ENCODE peak calls at places on chromosome 22, in nine cellular contexts. One of them, this sample, is unnamed.

GRCh38 chr22:36770116-36770945 is 5.6 kb downstream of the IFT27 start:
- DNase-seq in SW 1271: no peak
- DNase-seq in cardiac fibroblast: no peak
- DNase-seq in left cardiac atrium: no peak
- DNase-seq in ELF-1: peak
- DNase-seq in DMS79 treated with DMSO at 0.1 percent for 48 hours: no peak
- DNase-seq in cerebellar nuclear complex: no peak
- DNase-seq in stimulated activated CD4-positive, alpha-beta T cell treated with anti-CD3 and anti-CD28 coated beads, TNF-alpha, amount 100 ng/mL, for 48 hours: no peak
- DNase-seq in foreskin fibroblast: no peak
- DNase-seq in this sample: peak

GRCh38 chr22:49966716-49967332 is 6.3 kb downstream of the PIM3 start:
- DNase-seq in SW 1271: no peak
- DNase-seq in cardiac fibroblast: peak
- DNase-seq in left cardiac atrium: peak
- DNase-seq in ELF-1: peak
- DNase-seq in DMS79 treated with DMSO at 0.1 percent for 48 hours: no peak
- DNase-seq in cerebellar nuclear complex: no peak
- DNase-seq in stimulated activated CD4-positive, alpha-beta T cell treated with anti-CD3 and anti-CD28 coated beads, TNF-alpha, amount 100 ng/mL, for 48 hours: no peak
- DNase-seq in foreskin fibroblast: peak
- DNase-seq in this sample: no peak

GRCh38 chr22:25364281-25364680 is 144.8 kb downstream of the CRYBB2 start:
- DNase-seq in SW 1271: no peak
- DNase-seq in cardiac fibroblast: no peak
- DNase-seq in left cardiac atrium: no peak
- DNase-seq in ELF-1: no peak
- DNase-seq in DMS79 treated with DMSO at 0.1 percent for 48 hours: no peak
- DNase-seq in cerebellar nuclear complex: no peak
- DNase-seq in stimulated activated CD4-positive, alpha-beta T cell treated with anti-CD3 and anti-CD28 coated beads, TNF-alpha, amount 100 ng/mL, for 48 hours: no peak
- DNase-seq in foreskin fibroblast: no peak
- DNase-seq in this sample: peak

GRCh38 chr22:45478108-45478771 is 24.4 kb upstream of the FBLN1 start:
- DNase-seq in SW 1271: no peak
- DNase-seq in cardiac fibroblast: peak
- DNase-seq in left cardiac atrium: no peak
- DNase-seq in ELF-1: no peak
- DNase-seq in DMS79 treated with DMSO at 0.1 percent for 48 hours: no peak
- DNase-seq in cerebellar nuclear complex: no peak
- DNase-seq in stimulated activated CD4-positive, alpha-beta T cell treated with anti-CD3 and anti-CD28 coated beads, TNF-alpha, amount 100 ng/mL, for 48 hours: no peak
- DNase-seq in foreskin fibroblast: peak
- DNase-seq in this sample: no peak

GRCh38 chr22:36244522-36245391 is 5.4 kb upstream of the APOL2 start:
- DNase-seq in SW 1271: no peak
- DNase-seq in cardiac fibroblast: peak
- DNase-seq in left cardiac atrium: peak
- DNase-seq in ELF-1: no peak
- DNase-seq in DMS79 treated with DMSO at 0.1 percent for 48 hours: no peak
- DNase-seq in cerebellar nuclear complex: no peak
- DNase-seq in stimulated activated CD4-positive, alpha-beta T cell treated with anti-CD3 and anti-CD28 coated beads, TNF-alpha, amount 100 ng/mL, for 48 hours: no peak
- DNase-seq in foreskin fibroblast: peak
- DNase-seq in this sample: peak

GRCh38 chr22:20803696-20804324 is 29.9 kb downstream of the SERPIND1 start:
- DNase-seq in SW 1271: peak
- DNase-seq in cardiac fibroblast: peak
- DNase-seq in left cardiac atrium: no peak
- DNase-seq in ELF-1: peak
- DNase-seq in DMS79 treated with DMSO at 0.1 percent for 48 hours: no peak
- DNase-seq in cerebellar nuclear complex: no peak
- DNase-seq in stimulated activated CD4-positive, alpha-beta T cell treated with anti-CD3 and anti-CD28 coated beads, TNF-alpha, amount 100 ng/mL, for 48 hours: no peak
- DNase-seq in foreskin fibroblast: peak
- DNase-seq in this sample: no peak

GRCh38 chr22:32413715-32414114 is 1.7 kb upstream of the RTCB start:
- DNase-seq in SW 1271: no peak
- DNase-seq in cardiac fibroblast: peak
- DNase-seq in left cardiac atrium: no peak
- DNase-seq in ELF-1: no peak
- DNase-seq in DMS79 treated with DMSO at 0.1 percent for 48 hours: no peak
- DNase-seq in cerebellar nuclear complex: no peak
- DNase-seq in stimulated activated CD4-positive, alpha-beta T cell treated with anti-CD3 and anti-CD28 coated beads, TNF-alpha, amount 100 ng/mL, for 48 hours: no peak
- DNase-seq in foreskin fibroblast: peak
- DNase-seq in this sample: no peak

GRCh38 chr22:42760806-42761565 is 40.3 kb upstream of the A4GALT start:
- DNase-seq in SW 1271: no peak
- DNase-seq in cardiac fibroblast: no peak
- DNase-seq in left cardiac atrium: no peak
- DNase-seq in ELF-1: no peak
- DNase-seq in DMS79 treated with DMSO at 0.1 percent for 48 hours: no peak
- DNase-seq in cerebellar nuclear complex: no peak
- DNase-seq in stimulated activated CD4-positive, alpha-beta T cell treated with anti-CD3 and anti-CD28 coated beads, TNF-alpha, amount 100 ng/mL, for 48 hours: no peak
- DNase-seq in foreskin fibroblast: no peak
- DNase-seq in this sample: no peak